ENCODE peak calls at places on chromosomes 4 and X, in ten cellular contexts. P, H, M, U, O, A, N, Q, W and Y are unnamed samples.

GRCh38 chrX:1380672-1381233 is 11.2 kb downstream of the SLC25A6 start:
- DNase-seq in P (no peak), O (peak), A (no peak), M (no peak), N (no peak), W (no peak), Q (no peak), H (no peak), U (no peak), Y (no peak)

GRCh38 chr4:7733801-7734650 is 205.6 kb downstream of the AFAP1 start:
- DNase-seq in M (no peak), O (no peak), N (no peak), A (no peak), P (no peak), U (no peak), H (no peak), Q (no peak), W (no peak), Y (no peak)

GRCh38 chr4:71587995-71588394 is 195.9 kb downstream of the GC start:
- DNase-seq in H (no peak), Q (no peak), W (no peak), U (no peak), N (no peak), M (no peak), A (no peak), P (no peak), O (no peak), Y (no peak)

GRCh38 chr4:153233761-153234371 is 29.6 kb downstream of the TRIM2 start:
- DNase-seq in Q (no peak), W (peak), M (peak), P (peak), H (no peak), A (no peak), U (no peak), N (peak), O (peak), Y (no peak)

GRCh38 chrX:41086627-41086932 is 1.3 kb downstream of the USP9X start:
- DNase-seq in U (no peak), A (no peak), O (no peak), H (peak), W (no peak), P (peak), M (peak), Q (no peak), N (no peak), Y (no peak)

GRCh38 chrX:20235755-20236154 is 31.0 kb downstream of the RPS6KA3 start:
- DNase-seq in N (no peak), U (no peak), A (no peak), O (no peak), M (no peak), W (no peak), Q (no peak), H (no peak), P (no peak), Y (no peak)

GRCh38 chr4:71206763-71207162 is 132.1 kb upstream of the SLC4A4 start:
- DNase-seq in H (no peak), M (peak), A (no peak), Q (no peak), P (no peak), W (peak), O (peak), N (no peak), U (no peak), Y (no peak)

GRCh38 chrX:102659790-102660757 is 8.8 kb downstream of the GPRASP1 start:
- DNase-seq in H (peak), P (peak), W (peak), M (no peak), A (peak), N (peak), O (peak), U (peak), Q (peak), Y (peak)

GRCh38 chr4:109184421-109184956 is 118.0 kb downstream of the COL25A1 start:
- DNase-seq in A (no peak), U (no peak), N (no peak), W (no peak), H (no peak), M (no peak), Q (no peak), O (no peak), P (peak), Y (no peak)

GRCh38 chr4:170090667-170091052 is 904 bp upstream of the AADAT start:
- DNase-seq in M (peak), U (no peak), H (no peak), W (no peak), O (peak), A (no peak), Q (no peak), N (no peak), P (no peak), Y (no peak)

GRCh38 chr4:169079942-169080827 is 70.1 kb upstream of the CBR4 start:
- DNase-seq in W (peak), U (peak), P (no peak), H (peak), M (peak), Q (no peak), N (peak), A (no peak), O (peak), Y (no peak)

GRCh38 chr4:37956941-37957340 is 3.3 kb upstream of the PTTG2 start:
- DNase-seq in U (no peak), O (no peak), P (no peak), W (no peak), A (no peak), N (no peak), M (no peak), H (no peak), Q (no peak), Y (no peak)

GRCh38 chr4:123750044-123750443 is 353.4 kb downstream of the SPRY1 start:
- DNase-seq in U (no peak), H (no peak), P (no peak), M (peak), O (no peak), N (no peak), W (peak), A (no peak), Q (no peak), Y (no peak)

GRCh38 chr4:112514449-112515277 is 1.3 kb downstream of the NEUROG2 start:
- DNase-seq in M (no peak), P (peak), O (peak), U (no peak), Q (no peak), A (no peak), N (no peak), H (no peak), W (no peak), Y (no peak)

GRCh38 chrX:13007519-13008188 is 32.7 kb downstream of the TMSB4X start:
- DNase-seq in O (peak), U (no peak), N (no peak), H (no peak), P (peak), M (peak), W (peak), A (no peak), Q (no peak), Y (no peak)

GRCh38 chr4:187993827-187994226 is 1.7 kb upstream of the ZFP42 start:
- DNase-seq in Q (no peak), M (peak), P (peak), W (no peak), O (peak), U (no peak), N (no peak), A (no peak), H (no peak), Y (no peak)

GRCh38 chrX:50799531-50799961 is 14.4 kb downstream of the SHROOM4 start:
- DNase-seq in U (no peak), P (no peak), O (peak), W (peak), A (no peak), H (no peak), N (no peak), Q (no peak), M (no peak), Y (no peak)

GRCh38 chr4:20416800-20417199 is 165.1 kb downstream of the SLIT2 start:
- DNase-seq in P (no peak), U (no peak), M (no peak), W (no peak), H (no peak), Q (no peak), A (no peak), O (no peak), N (no peak), Y (no peak)

GRCh38 chrX:115562492-115562872 is 1.5 kb downstream of the PLS3 start:
- DNase-seq in U (no peak), A (no peak), Q (no peak), N (peak), W (no peak), H (no peak), M (peak), P (peak), O (peak), Y (no peak)

GRCh38 chr4:166501941-166502382 is 628.9 kb downstream of the TLL1 start:
- DNase-seq in N (no peak), A (no peak), H (no peak), Q (no peak), U (no peak), P (no peak), W (no peak), M (no peak), O (no peak), Y (no peak)

GRCh38 chr4:102869569-102870227 is 906 bp downstream of the CISD2 start:
- DNase-seq in W (no peak), M (no peak), O (no peak), N (no peak), P (no peak), H (no peak), Q (no peak), A (peak), U (peak), Y (no peak)

GRCh38 chrX:9396930-9397329 is 67.9 kb upstream of the TBL1X start:
- DNase-seq in W (peak), U (no peak), H (no peak), P (peak), M (peak), O (peak), Q (no peak), N (no peak), A (no peak), Y (no peak)

GRCh38 chr4:142615324-142615665 is 230.8 kb downstream of the INPP4B start:
- DNase-seq in O (peak), H (no peak), M (peak), P (no peak), A (no peak), W (peak), Q (no peak), N (no peak), U (no peak), Y (no peak)

GRCh38 chr4:166422475-166422874 is 549.4 kb downstream of the TLL1 start:
- DNase-seq in P (no peak), H (no peak), W (peak), O (peak), N (no peak), U (no peak), A (no peak), M (peak), Q (no peak), Y (no peak)